ENCODE peak calls at places on chromosomes 2 and 18, in seven cellular contexts. M is HCT116; R is A673; Q is ascending aorta; B is fibroblast of lung; W is psoas muscle; C is CD4-positive, alpha-beta memory T cell. K is an unnamed sample. For H3K36me3, the result is how much of the 10 kb centered on the place peaks cover.

GRCh38 chr2:66481100-66481549 is 46.2 kb downstream of the MEIS1 start:
- DNase-seq in R (peak), C (no peak), M (no peak), W (no peak), B (peak), Q (no peak), K (no peak)

GRCh38 chr2:66578067-66578852 is 143.3 kb downstream of the MEIS1 start:
- DNase-seq in C (no peak), W (peak), M (no peak), B (peak), R (peak), Q (no peak), K (no peak)

GRCh38 chr2:65576861-65577601 is 144.6 kb upstream of the SPRED2 start:
- DNase-seq in B (peak), R (peak), W (no peak), C (no peak), M (peak), Q (no peak), K (no peak)

GRCh38 chr18:70384181-70384790 is 95.4 kb downstream of the SOCS6 start:
- DNase-seq in C (no peak), R (peak), W (no peak), Q (no peak), B (peak), M (peak), K (no peak)

GRCh38 chr2:234587341-234588053 is 90.6 kb upstream of the ARL4C start:
- DNase-seq in C (no peak), B (no peak), W (no peak), M (no peak), R (peak), Q (no peak), K (no peak)

GRCh38 chr2:231187736-231188505 is 10.5 kb upstream of the ARMC9 start:
- DNase-seq in C (no peak), Q (peak), R (no peak), B (peak), W (no peak), M (no peak), K (no peak)

GRCh38 chr18:31044926-31045325 is 2.4 kb upstream of the DSC3 start:
- DNase-seq in Q (no peak), W (no peak), R (no peak), C (no peak), B (peak), M (no peak), K (no peak)

GRCh38 chr18:39448942-39449341 is 1883.3 kb upstream of the CELF4 start:
- DNase-seq in M (no peak), C (no peak), R (peak), W (no peak), Q (no peak), B (peak), K (no peak)

GRCh38 chr2:104312684-104313083 is 541.2 kb upstream of the POU3F3 start:
- DNase-seq in M (no peak), B (no peak), W (no peak), Q (no peak), R (no peak), C (no peak), K (peak)

GRCh38 chr2:182229288-182229687 is 197.5 kb downstream of the PDE1A start:
- DNase-seq in R (no peak), C (no peak), Q (no peak), M (no peak), B (peak), W (no peak), K (no peak)

GRCh38 chr18:10797882-10798281 is 272.1 kb downstream of the NAPG start:
- DNase-seq in C (no peak), M (no peak), Q (no peak), R (no peak), B (no peak), W (no peak), K (peak)

GRCh38 chr2:101467306-101467705 is 7.6 kb downstream of the RFX8 start:
- DNase-seq in R (no peak), M (no peak), C (no peak), B (peak), Q (no peak), W (no peak), K (no peak)

GRCh38 chr2:26706616-26707473 is 14.3 kb downstream of the KCNK3 start:
- DNase-seq in R (no peak), M (no peak), C (no peak), Q (no peak), W (no peak), B (no peak), K (no peak)
- H3K27ac ChIP-seq in R (no peak), M (no peak), C (no peak), Q (peak), W (no peak), B (no peak), K (no peak)

DNA sequence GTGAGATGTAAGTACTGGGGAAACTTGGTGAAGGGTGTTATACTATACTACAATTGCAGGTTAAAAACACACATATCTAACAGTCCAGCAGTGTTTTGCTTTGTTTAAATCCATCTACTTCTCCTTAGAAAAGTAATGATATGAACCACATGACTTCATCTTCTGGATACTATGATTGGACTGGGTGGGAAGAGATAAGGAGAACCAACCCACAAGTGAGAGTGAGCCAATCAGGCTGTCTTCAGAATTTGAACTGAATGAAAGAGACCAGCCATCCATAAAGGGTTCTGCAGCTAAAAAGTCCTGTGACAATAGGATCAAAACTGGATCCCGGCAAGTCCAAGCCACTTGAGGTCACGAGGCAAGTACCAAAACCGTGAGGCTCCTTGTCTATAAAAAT is 46.6 kb downstream of the KANSL3 start:
- DNase-seq in R (no peak), C (no peak), Q (no peak), M (no peak), W (no peak), B (no peak), K (no peak)
- H3K36me3 ChIP-seq in R (under half), C (under half), Q (under half), M (under half), W (under half), B (under half), K (half or more)

GRCh38 chr2:85398426-85399182 is 11.6 kb downstream of the CAPG start:
- DNase-seq in R (no peak), W (no peak), M (no peak), Q (no peak), C (no peak), B (no peak), K (no peak)

GRCh38 chr2:85400951-85401805 is 9.0 kb downstream of the CAPG start:
- DNase-seq in B (no peak), Q (no peak), R (no peak), W (no peak), M (no peak), C (no peak), K (no peak)

GRCh38 chr2:85399183-85399455 is 11.0 kb downstream of the CAPG start:
- DNase-seq in Q (no peak), M (no peak), W (no peak), R (no peak), B (no peak), C (no peak), K (no peak)

GRCh38 chr2:85400541-85400940 is 9.6 kb downstream of the CAPG start:
- DNase-seq in M (no peak), R (no peak), C (no peak), Q (no peak), W (no peak), B (no peak), K (no peak)

DNA sequence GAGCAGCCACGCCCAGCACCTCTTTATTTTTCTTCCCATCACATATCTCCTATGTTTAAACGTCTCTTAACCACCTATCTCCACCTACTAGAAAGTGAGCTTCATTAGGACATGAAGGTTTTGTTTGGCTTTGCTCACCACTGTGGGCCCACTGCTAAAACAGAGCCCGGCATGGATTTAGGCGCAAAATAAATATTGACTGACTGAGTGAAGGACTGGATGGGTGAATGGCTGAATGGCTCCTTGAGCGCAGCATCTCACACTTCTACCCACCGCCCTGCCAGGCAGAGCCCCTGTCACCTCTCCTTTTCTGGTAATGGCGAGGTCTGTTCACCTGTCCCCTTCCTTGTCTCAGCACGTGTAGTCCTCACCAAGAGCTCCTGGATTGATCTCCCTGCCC is 10.1 kb downstream of the CAPG start:
- DNase-seq in M (no peak), R (no peak), C (no peak), W (no peak), Q (no peak), B (no peak), K (no peak)
- H3K27ac ChIP-seq in M (no peak), R (no peak), C (no peak), W (no peak), Q (no peak), B (no peak), K (no peak)

GRCh38 chr2:205629021-205629817 is 53.1 kb upstream of the NRP2 start:
- DNase-seq in W (no peak), R (no peak), Q (no peak), B (no peak), M (no peak), C (no peak), K (no peak)
- H3K36me3 ChIP-seq in W (under half), R (under half), Q (under half), B (under half), M (under half), C (under half), K (under half)

GRCh38 chr2:64453710-64454315 is at the start of gene LGALSL:
- DNase-seq in W (peak), R (no peak), B (peak), M (peak), C (no peak), Q (peak), K (peak)

GRCh38 chr2:64454316-64455030 is 511 bp downstream of the LGALSL start:
- DNase-seq in M (no peak), W (peak), Q (no peak), R (peak), C (peak), B (peak), K (peak)

GRCh38 chr2:64455031-64455332 is 1.0 kb downstream of the LGALSL start:
- DNase-seq in W (no peak), R (no peak), M (no peak), Q (no peak), C (no peak), B (no peak), K (no peak)

GRCh38 chr2:64456298-64456697 is 2.3 kb downstream of the LGALSL start:
- DNase-seq in B (no peak), W (no peak), M (no peak), Q (no peak), C (no peak), R (no peak), K (no peak)

DNA sequence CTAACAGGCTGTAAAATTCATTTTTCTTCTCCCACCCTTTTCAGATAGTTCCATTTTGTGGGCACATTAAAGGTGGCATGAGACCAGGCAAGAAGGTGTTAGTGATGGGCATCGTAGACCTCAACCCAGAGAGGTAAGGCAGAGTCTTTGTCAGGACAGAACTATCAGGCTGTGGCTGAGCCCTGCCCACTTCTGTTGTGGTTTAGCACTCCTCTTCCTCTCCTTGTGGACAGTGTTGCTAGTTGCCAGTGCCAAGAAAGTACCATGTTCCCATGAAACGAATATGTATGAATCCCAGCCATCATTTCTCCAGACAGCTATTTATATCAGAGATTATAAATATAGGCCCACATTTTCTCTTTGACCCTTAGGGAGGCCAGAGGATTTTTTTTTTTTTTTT is 1.6 kb downstream of the LGALSL start:
- DNase-seq in W (no peak), R (no peak), C (no peak), B (no peak), M (no peak), Q (no peak), K (no peak)
- H3K27ac ChIP-seq in W (peak), R (no peak), C (no peak), B (no peak), M (no peak), Q (peak), K (no peak)